ENCODE peak calls at places on chromosomes 4 and X, in four cellular contexts. One of them, this sample, is unnamed.

GRCh38 chr4:5955201-5955821 is 62.4 kb upstream of the CRMP1 start:
- DNase-seq in HL-60: no peak
- DNase-seq in SK-N-SH: peak
- DNase-seq in K562: no peak
- DNase-seq in this sample: no peak

GRCh38 chrX:13377537-13377936 is 57.7 kb upstream of the ATXN3L start:
- DNase-seq in HL-60: no peak
- DNase-seq in SK-N-SH: peak
- DNase-seq in K562: no peak
- DNase-seq in this sample: no peak

GRCh38 chr4:36734296-36734695 is 452.9 kb downstream of the DTHD1 start:
- DNase-seq in HL-60: no peak
- DNase-seq in SK-N-SH: no peak
- DNase-seq in K562: no peak
- DNase-seq in this sample: no peak

GRCh38 chrX:48933757-48934156 is 14.9 kb upstream of the PIM2 start:
- DNase-seq in HL-60: no peak
- DNase-seq in SK-N-SH: no peak
- DNase-seq in K562: no peak
- DNase-seq in this sample: no peak

GRCh38 chr4:138275216-138275615 is 33.1 kb upstream of the SLC7A11 start:
- DNase-seq in HL-60: no peak
- DNase-seq in SK-N-SH: no peak
- DNase-seq in K562: no peak
- DNase-seq in this sample: no peak

GRCh38 chr4:45072981-45073380 is 346.6 kb upstream of the GNPDA2 start:
- DNase-seq in HL-60: no peak
- DNase-seq in SK-N-SH: no peak
- DNase-seq in K562: no peak
- DNase-seq in this sample: no peak

GRCh38 chrX:153764786-153765137 is 713 bp downstream of the PLXNB3 start:
- DNase-seq in HL-60: no peak
- DNase-seq in SK-N-SH: peak
- DNase-seq in K562: no peak
- DNase-seq in this sample: no peak

GRCh38 chrX:13899607-13900006 is 82.7 kb upstream of the GPM6B start:
- DNase-seq in HL-60: no peak
- DNase-seq in SK-N-SH: no peak
- DNase-seq in K562: no peak
- DNase-seq in this sample: no peak

GRCh38 chrX:118739577-118739976 is 12.2 kb downstream of the IL13RA1 start:
- DNase-seq in HL-60: no peak
- DNase-seq in SK-N-SH: no peak
- DNase-seq in K562: no peak
- DNase-seq in this sample: no peak

GRCh38 chrX:826026-826425 is 195.4 kb downstream of the SHOX start:
- DNase-seq in HL-60: no peak
- DNase-seq in SK-N-SH: no peak
- DNase-seq in K562: no peak
- DNase-seq in this sample: no peak

GRCh38 chr4:147843162-147843561 is 111.3 kb downstream of the ARHGAP10 start:
- DNase-seq in HL-60: no peak
- DNase-seq in SK-N-SH: no peak
- DNase-seq in K562: peak
- DNase-seq in this sample: no peak

GRCh38 chr4:55172694-55173287 is 47.4 kb upstream of the KDR start:
- DNase-seq in HL-60: no peak
- DNase-seq in SK-N-SH: no peak
- DNase-seq in K562: no peak
- DNase-seq in this sample: no peak

GRCh38 chrX:9272166-9272565 is 192.7 kb upstream of the TBL1X start:
- DNase-seq in HL-60: no peak
- DNase-seq in SK-N-SH: no peak
- DNase-seq in K562: no peak
- DNase-seq in this sample: no peak

GRCh38 chr4:139943277-139943676 is 210.7 kb downstream of the MAML3 start:
- DNase-seq in HL-60: no peak
- DNase-seq in SK-N-SH: no peak
- DNase-seq in K562: no peak
- DNase-seq in this sample: no peak

GRCh38 chr4:71221510-71222466 is 117.0 kb upstream of the SLC4A4 start:
- DNase-seq in HL-60: no peak
- DNase-seq in SK-N-SH: no peak
- DNase-seq in K562: no peak
- DNase-seq in this sample: no peak

GRCh38 chrX:38882894-38883620 is 81.8 kb downstream of the MID1IP1 start:
- DNase-seq in HL-60: no peak
- DNase-seq in SK-N-SH: no peak
- DNase-seq in K562: no peak
- DNase-seq in this sample: no peak

GRCh38 chrX:133979641-133980230 is 5.7 kb downstream of the GPC3 start:
- DNase-seq in HL-60: no peak
- DNase-seq in SK-N-SH: no peak
- DNase-seq in K562: no peak
- DNase-seq in this sample: no peak

GRCh38 chr4:126701756-126702155 is 931.0 kb upstream of the INTU start:
- DNase-seq in HL-60: no peak
- DNase-seq in SK-N-SH: no peak
- DNase-seq in K562: no peak
- DNase-seq in this sample: no peak

GRCh38 chrX:131747173-131747572 is 203.3 kb downstream of the OR13H1 start:
- DNase-seq in HL-60: no peak
- DNase-seq in SK-N-SH: peak
- DNase-seq in K562: no peak
- DNase-seq in this sample: no peak

GRCh38 chr4:82785248-82786003 is 13.2 kb downstream of the SCD5 start:
- DNase-seq in HL-60: no peak
- DNase-seq in SK-N-SH: no peak
- DNase-seq in K562: peak
- DNase-seq in this sample: no peak

GRCh38 chr4:151324449-151325319 is 721 bp downstream of the SH3D19 start:
- DNase-seq in HL-60: no peak
- DNase-seq in SK-N-SH: peak
- DNase-seq in K562: peak
- DNase-seq in this sample: no peak

GRCh38 chr4:182143822-182144620 is 99.2 kb upstream of the TENM3 start:
- DNase-seq in HL-60: no peak
- DNase-seq in SK-N-SH: peak
- DNase-seq in K562: no peak
- DNase-seq in this sample: no peak

GRCh38 chr4:182143086-182143821 is 99.9 kb upstream of the TENM3 start:
- DNase-seq in HL-60: no peak
- DNase-seq in SK-N-SH: no peak
- DNase-seq in K562: no peak
- DNase-seq in this sample: no peak

GRCh38 chr4:182142146-182143085 is 100.8 kb upstream of the TENM3 start:
- DNase-seq in HL-60: no peak
- DNase-seq in SK-N-SH: no peak
- DNase-seq in K562: no peak
- DNase-seq in this sample: no peak

GRCh38 chr4:182145360-182145905 is 97.8 kb upstream of the TENM3 start:
- DNase-seq in HL-60: no peak
- DNase-seq in SK-N-SH: peak
- DNase-seq in K562: no peak
- DNase-seq in this sample: no peak

DNA sequence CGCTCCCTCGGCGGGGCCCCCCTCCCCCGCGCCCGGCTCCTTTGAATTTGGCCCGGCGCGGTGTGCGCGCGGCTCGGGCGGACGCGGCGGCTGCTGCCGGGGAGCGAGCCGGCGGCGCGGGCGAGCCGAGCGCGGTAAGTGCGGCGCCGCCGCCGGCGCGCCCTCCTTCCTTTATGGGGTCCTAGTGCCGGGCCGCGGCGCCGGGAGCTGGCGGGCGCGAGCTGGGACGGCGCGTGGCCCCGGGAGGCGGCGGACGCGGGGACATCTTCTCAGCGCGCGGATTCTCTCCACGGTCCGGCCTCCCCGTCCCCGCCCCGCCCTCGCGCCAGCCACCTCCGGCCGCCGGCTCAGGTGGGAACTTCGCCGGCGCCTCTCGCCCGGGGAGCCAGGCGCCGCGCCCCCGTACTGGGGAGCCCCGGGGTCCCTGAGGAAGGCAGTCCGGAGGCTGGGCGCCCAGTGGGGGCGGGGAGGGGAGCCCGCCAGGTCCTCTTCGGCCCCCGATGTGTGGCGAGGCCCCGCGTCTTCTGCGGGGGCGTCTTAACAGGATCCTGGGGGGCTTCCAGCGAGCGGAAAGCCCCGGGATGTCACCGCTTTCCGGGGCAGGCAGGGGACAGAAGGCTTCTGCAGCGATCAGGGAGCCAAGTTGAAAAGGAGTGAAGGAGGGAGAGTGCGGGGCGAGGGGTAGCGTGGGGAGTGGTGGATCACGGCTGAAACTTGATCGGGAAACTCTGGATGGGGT is 98.4 kb upstream of the TENM3 start:
- DNase-seq in HL-60: no peak
- DNase-seq in SK-N-SH: peak
- DNase-seq in K562: no peak
- DNase-seq in this sample: peak
- TF ChIP-seq POLR2AphosphoS5 in HL-60: no peak
- TF ChIP-seq POLR2AphosphoS5 in SK-N-SH: no peak
- TF ChIP-seq POLR2AphosphoS5 in K562: no peak
- TF ChIP-seq POLR2AphosphoS5 in this sample: no peak

GRCh38 chr4:74108457-74109115 is 9.6 kb upstream of the CXCL2 start:
- DNase-seq in HL-60: no peak
- DNase-seq in SK-N-SH: no peak
- DNase-seq in K562: no peak
- DNase-seq in this sample: no peak

GRCh38 chr4:74110670-74111069 is 11.7 kb upstream of the CXCL2 start:
- DNase-seq in HL-60: no peak
- DNase-seq in SK-N-SH: no peak
- DNase-seq in K562: no peak
- DNase-seq in this sample: no peak

GRCh38 chr4:74109116-74109791 is 10.3 kb upstream of the CXCL2 start:
- DNase-seq in HL-60: peak
- DNase-seq in SK-N-SH: no peak
- DNase-seq in K562: peak
- DNase-seq in this sample: no peak

GRCh38 chr4:74111576-74111975 is 12.6 kb upstream of the CXCL2 start:
- DNase-seq in HL-60: no peak
- DNase-seq in SK-N-SH: no peak
- DNase-seq in K562: no peak
- DNase-seq in this sample: no peak

GRCh38 chr4:74109894-74110605 is 11.1 kb upstream of the CXCL2 start:
- DNase-seq in HL-60: no peak
- DNase-seq in SK-N-SH: no peak
- DNase-seq in K562: no peak
- DNase-seq in this sample: no peak
- TF ChIP-seq POLR2AphosphoS5 in HL-60: no peak
- TF ChIP-seq POLR2AphosphoS5 in SK-N-SH: no peak
- TF ChIP-seq POLR2AphosphoS5 in K562: no peak
- TF ChIP-seq POLR2AphosphoS5 in this sample: no peak

DNA sequence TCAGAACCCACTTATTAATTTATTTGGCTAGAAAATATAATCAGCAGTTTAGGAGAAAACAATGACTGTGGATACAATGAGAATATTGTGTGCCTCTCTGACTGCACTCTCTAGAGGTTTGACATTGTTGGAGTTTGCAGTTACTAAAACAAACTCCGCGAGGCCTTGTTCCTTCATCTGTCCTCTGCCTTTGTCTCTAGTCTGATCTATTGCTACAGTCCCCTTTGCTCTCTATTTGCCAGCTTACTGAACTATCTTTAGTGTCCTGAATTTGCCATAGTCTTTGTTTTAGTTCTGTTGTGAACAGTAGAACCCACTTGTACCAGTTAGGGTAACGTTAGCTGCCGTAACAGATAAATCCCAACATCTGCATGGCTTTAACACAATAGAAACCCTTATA is 81.4 kb upstream of the RPS6KA3 start:
- DNase-seq in HL-60: no peak
- DNase-seq in SK-N-SH: no peak
- DNase-seq in K562: no peak
- DNase-seq in this sample: no peak
- TF ChIP-seq POLR2AphosphoS5 in HL-60: no peak
- TF ChIP-seq POLR2AphosphoS5 in SK-N-SH: no peak
- TF ChIP-seq POLR2AphosphoS5 in K562: no peak
- TF ChIP-seq POLR2AphosphoS5 in this sample: no peak

GRCh38 chrX:115449742-115450141 is 111.2 kb upstream of the PLS3 start:
- DNase-seq in HL-60: no peak
- DNase-seq in SK-N-SH: no peak
- DNase-seq in K562: no peak
- DNase-seq in this sample: no peak
- TF ChIP-seq POLR2AphosphoS5 in HL-60: no peak
- TF ChIP-seq POLR2AphosphoS5 in SK-N-SH: no peak
- TF ChIP-seq POLR2AphosphoS5 in K562: no peak
- TF ChIP-seq POLR2AphosphoS5 in this sample: no peak

DNA sequence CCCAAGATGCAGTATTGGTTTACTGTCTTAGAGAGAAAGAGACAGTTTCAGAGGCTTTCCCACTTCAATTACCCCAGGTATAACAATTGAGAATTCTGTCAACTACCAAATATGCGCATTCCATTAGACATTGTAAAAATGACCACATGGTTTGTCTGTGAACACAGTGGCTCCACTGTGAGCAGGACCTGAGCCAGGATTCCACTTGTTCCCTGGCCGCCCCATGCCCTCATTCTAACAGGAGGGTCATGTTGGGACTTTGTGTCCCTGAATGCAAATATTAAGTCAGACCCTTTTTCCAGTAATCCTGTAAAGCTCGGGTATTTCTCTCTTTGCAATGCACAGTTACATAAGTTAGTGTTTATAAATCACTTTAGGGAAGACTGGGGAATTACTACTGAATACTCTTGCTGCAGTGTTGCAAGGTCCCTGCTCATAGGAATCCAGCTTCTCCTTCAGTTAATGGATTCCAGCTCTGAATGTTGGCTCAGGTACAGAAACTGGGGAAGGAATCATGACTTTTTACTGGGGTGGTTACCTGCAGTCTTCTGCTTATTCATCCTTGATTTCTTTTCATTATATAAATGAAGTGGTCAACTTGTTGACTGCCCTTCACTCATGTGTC is 260.9 kb downstream of the PDGFC start:
- DNase-seq in HL-60: no peak
- DNase-seq in SK-N-SH: no peak
- DNase-seq in K562: no peak
- DNase-seq in this sample: no peak
- TF ChIP-seq POLR2AphosphoS5 in HL-60: no peak
- TF ChIP-seq POLR2AphosphoS5 in SK-N-SH: no peak
- TF ChIP-seq POLR2AphosphoS5 in K562: no peak
- TF ChIP-seq POLR2AphosphoS5 in this sample: no peak